ENCODE peak calls at places on chromosomes 13 and 19, in nine cellular contexts. V, U, N, E, L, T, H, J and R are unnamed samples.

GRCh38 chr13:35478384-35479222 is 2.1 kb upstream of the MAB21L1 start:
- DNase-seq in E (peak), V (no peak), T (no peak), J (peak), U (peak), L (no peak), H (peak), N (no peak), R (peak)

GRCh38 chr13:95643814-95644598 is 500 bp downstream of the DZIP1 start:
- DNase-seq in L (peak), T (no peak), N (no peak), U (peak), H (peak), J (peak), V (peak), E (peak), R (no peak)

GRCh38 chr19:39301021-39301420 is 4.8 kb downstream of the IFNL1 start:
- DNase-seq in H (no peak), U (no peak), J (no peak), V (no peak), T (no peak), N (no peak), L (no peak), E (no peak), R (no peak)

GRCh38 chr13:45678282-45678681 is 23.8 kb upstream of the CBY2 start:
- DNase-seq in E (no peak), U (no peak), T (no peak), H (no peak), V (no peak), N (no peak), L (no peak), J (no peak), R (no peak)

GRCh38 chr13:20969182-20969581 is 66.6 kb upstream of the XPO4 start:
- DNase-seq in H (no peak), J (no peak), V (no peak), N (no peak), L (peak), T (no peak), E (no peak), U (no peak), R (no peak)

GRCh38 chr13:26062853-26063444 is 11.1 kb upstream of the SHISA2 start:
- DNase-seq in U (peak), E (no peak), J (peak), V (peak), N (peak), H (no peak), L (peak), T (peak), R (peak)

GRCh38 chr13:50715402-50716146 is 127.9 kb downstream of the DLEU7 start:
- DNase-seq in U (no peak), J (no peak), V (no peak), H (no peak), E (no peak), N (no peak), T (no peak), L (no peak), R (no peak)

GRCh38 chr13:41694902-41695301 is 237.6 kb downstream of the RGCC start:
- DNase-seq in V (peak), H (no peak), U (no peak), L (peak), N (peak), J (no peak), T (peak), E (no peak), R (no peak)

GRCh38 chr19:29785955-29786589 is 25.7 kb upstream of the CCNE1 start:
- DNase-seq in U (no peak), L (no peak), V (no peak), E (peak), H (no peak), N (peak), J (no peak), T (peak), R (peak)

GRCh38 chr19:1133471-1133929 is 29.7 kb downstream of the GPX4 start:
- DNase-seq in L (no peak), V (no peak), H (no peak), N (peak), U (no peak), T (peak), J (peak), E (peak), R (peak)

GRCh38 chr19:41821003-41821735 is 23.3 kb downstream of the LYPD4 start:
- DNase-seq in T (peak), H (peak), J (peak), E (peak), L (peak), U (peak), V (peak), N (peak), R (peak)

GRCh38 chr13:54029720-54030119 is 1001.1 kb downstream of the OLFM4 start:
- DNase-seq in T (no peak), J (no peak), L (no peak), V (no peak), H (no peak), U (no peak), E (no peak), N (no peak), R (no peak)

GRCh38 chr13:98348476-98348875 is 171.4 kb upstream of the RNF113B start:
- DNase-seq in J (no peak), E (no peak), H (no peak), T (no peak), N (no peak), V (no peak), U (no peak), L (no peak), R (no peak)

GRCh38 chr13:98350746-98351330 is 173.8 kb upstream of the RNF113B start:
- DNase-seq in H (no peak), V (no peak), U (no peak), J (no peak), E (no peak), L (no peak), N (no peak), T (no peak), R (no peak)

GRCh38 chr13:98352226-98352625 is 175.2 kb upstream of the RNF113B start:
- DNase-seq in E (no peak), N (no peak), L (no peak), T (no peak), V (no peak), U (no peak), H (peak), J (no peak), R (no peak)

GRCh38 chr13:98351636-98352035 is 174.6 kb upstream of the RNF113B start:
- DNase-seq in V (no peak), L (no peak), N (no peak), J (no peak), T (no peak), H (no peak), E (no peak), U (no peak), R (no peak)

GRCh38 chr13:98349731-98350305 is 172.7 kb upstream of the RNF113B start:
- DNase-seq in J (peak), H (peak), T (peak), V (peak), U (no peak), N (peak), E (peak), L (no peak), R (no peak)
- TF ChIP-seq CTCF in J (no peak), H (no peak), T (peak), V (peak), U (peak), N (no peak), E (peak), L (no peak), R (no peak)

GRCh38 chr19:2231621-2232221 is 4.4 kb downstream of the PLEKHJ1 start:
- DNase-seq in E (peak), L (no peak), N (peak), J (peak), T (peak), H (peak), V (no peak), U (peak), R (no peak)
- TF ChIP-seq CTCF in E (peak), L (no peak), N (peak), J (no peak), T (peak), H (no peak), V (no peak), U (peak), R (peak)

GRCh38 chr19:16384688-16385087 is 60.1 kb downstream of the KLF2 start:
- DNase-seq in E (no peak), V (no peak), H (no peak), N (no peak), T (no peak), J (no peak), U (no peak), L (no peak), R (no peak)

GRCh38 chr19:16385296-16385695 is 60.7 kb downstream of the KLF2 start:
- DNase-seq in E (no peak), H (no peak), L (no peak), N (no peak), T (no peak), V (no peak), U (no peak), J (no peak), R (no peak)

GRCh38 chr19:16382775-16383543 is 58.3 kb downstream of the KLF2 start:
- DNase-seq in U (peak), N (peak), L (peak), J (peak), V (peak), H (peak), E (peak), T (peak), R (peak)

GRCh38 chr19:16381756-16382401 is 57.3 kb downstream of the KLF2 start:
- DNase-seq in H (no peak), N (no peak), T (no peak), L (no peak), V (peak), U (no peak), E (no peak), J (no peak), R (no peak)

GRCh38 chr19:16383584-16384161 is 59.0 kb downstream of the KLF2 start:
- DNase-seq in T (no peak), H (no peak), J (no peak), V (no peak), N (no peak), U (no peak), L (peak), E (no peak), R (no peak)
- TF ChIP-seq CTCF in T (peak), H (peak), J (peak), V (no peak), N (no peak), U (no peak), L (no peak), E (no peak), R (no peak)

GRCh38 chr19:37893845-37894575 is 12.4 kb downstream of the WDR87 start:
- DNase-seq in H (no peak), L (no peak), U (no peak), V (no peak), T (no peak), E (no peak), N (peak), J (no peak), R (no peak)
- TF ChIP-seq CTCF in H (no peak), L (no peak), U (no peak), V (no peak), T (no peak), E (no peak), N (no peak), J (no peak), R (no peak)

DNA sequence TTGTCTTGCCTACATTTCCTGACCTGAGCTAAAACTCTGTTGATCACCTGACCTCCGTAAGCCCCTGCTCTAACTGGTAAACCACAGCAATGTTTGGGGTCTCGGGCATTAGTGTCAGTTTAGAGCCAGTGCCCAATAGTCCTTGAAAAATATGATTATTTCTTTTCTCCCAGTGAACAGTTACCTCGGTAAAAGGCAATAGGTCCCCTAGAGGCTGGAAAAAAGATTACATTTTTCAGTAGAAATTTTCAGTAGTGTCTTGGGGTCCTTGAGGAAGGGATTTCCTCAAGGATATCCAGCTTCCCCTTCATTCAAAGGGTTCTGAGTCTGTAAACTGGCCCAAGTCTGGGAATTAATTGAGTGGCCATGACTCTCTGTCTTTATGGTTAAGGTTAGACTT is 177.5 kb downstream of the SLC7A1 start:
- DNase-seq in J (no peak), T (no peak), H (no peak), V (no peak), U (no peak), N (no peak), E (no peak), L (no peak), R (no peak)
- TF ChIP-seq CTCF in J (peak), T (peak), H (peak), V (no peak), U (peak), N (peak), E (peak), L (no peak), R (no peak)

DNA sequence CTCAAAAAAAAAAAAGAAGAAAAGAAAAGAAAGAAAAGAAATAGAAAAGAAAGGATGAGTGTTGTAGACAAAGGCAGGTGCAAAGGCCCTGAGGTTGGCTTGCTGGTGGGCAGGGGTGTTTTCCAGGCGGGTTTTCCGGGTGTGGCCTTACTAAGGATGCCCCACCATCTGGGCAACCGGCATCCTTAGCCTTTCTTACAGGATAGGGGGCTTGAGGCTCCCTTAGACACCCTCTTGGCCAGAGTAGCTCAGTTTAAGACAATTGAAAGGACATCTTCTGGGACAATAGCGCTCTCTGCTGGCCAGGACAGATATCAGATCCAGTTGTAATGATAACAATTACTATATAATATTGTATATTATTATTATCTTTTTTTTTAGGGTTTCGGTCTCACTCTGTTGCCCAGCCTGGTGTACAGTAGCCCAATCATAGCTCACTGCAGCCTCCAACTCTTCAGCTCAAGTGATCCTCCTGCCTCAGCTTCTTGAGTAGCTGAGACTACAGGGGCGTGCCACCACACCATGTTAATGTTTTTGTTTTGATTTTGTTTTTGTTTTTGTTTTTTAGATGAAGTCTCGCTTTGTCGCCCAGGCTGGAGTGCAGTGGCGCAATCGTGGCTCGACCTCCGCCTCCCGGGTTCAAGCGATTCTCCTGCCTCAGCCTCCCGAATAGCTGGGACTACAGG is 1.4 kb upstream of the QTRT1 start:
- DNase-seq in T (peak), E (peak), J (peak), U (peak), V (peak), L (peak), H (peak), N (peak), R (peak)
- TF ChIP-seq CTCF in T (peak), E (peak), J (peak), U (peak), V (peak), L (peak), H (peak), N (peak), R (peak)

GRCh38 chr13:38417727-38418126 is 68.1 kb downstream of the UFM1 start:
- DNase-seq in T (peak), L (peak), H (no peak), V (no peak), J (peak), N (peak), E (peak), U (no peak), R (peak)
- TF ChIP-seq CTCF in T (peak), L (peak), H (peak), V (peak), J (peak), N (peak), E (peak), U (peak), R (peak)

DNA sequence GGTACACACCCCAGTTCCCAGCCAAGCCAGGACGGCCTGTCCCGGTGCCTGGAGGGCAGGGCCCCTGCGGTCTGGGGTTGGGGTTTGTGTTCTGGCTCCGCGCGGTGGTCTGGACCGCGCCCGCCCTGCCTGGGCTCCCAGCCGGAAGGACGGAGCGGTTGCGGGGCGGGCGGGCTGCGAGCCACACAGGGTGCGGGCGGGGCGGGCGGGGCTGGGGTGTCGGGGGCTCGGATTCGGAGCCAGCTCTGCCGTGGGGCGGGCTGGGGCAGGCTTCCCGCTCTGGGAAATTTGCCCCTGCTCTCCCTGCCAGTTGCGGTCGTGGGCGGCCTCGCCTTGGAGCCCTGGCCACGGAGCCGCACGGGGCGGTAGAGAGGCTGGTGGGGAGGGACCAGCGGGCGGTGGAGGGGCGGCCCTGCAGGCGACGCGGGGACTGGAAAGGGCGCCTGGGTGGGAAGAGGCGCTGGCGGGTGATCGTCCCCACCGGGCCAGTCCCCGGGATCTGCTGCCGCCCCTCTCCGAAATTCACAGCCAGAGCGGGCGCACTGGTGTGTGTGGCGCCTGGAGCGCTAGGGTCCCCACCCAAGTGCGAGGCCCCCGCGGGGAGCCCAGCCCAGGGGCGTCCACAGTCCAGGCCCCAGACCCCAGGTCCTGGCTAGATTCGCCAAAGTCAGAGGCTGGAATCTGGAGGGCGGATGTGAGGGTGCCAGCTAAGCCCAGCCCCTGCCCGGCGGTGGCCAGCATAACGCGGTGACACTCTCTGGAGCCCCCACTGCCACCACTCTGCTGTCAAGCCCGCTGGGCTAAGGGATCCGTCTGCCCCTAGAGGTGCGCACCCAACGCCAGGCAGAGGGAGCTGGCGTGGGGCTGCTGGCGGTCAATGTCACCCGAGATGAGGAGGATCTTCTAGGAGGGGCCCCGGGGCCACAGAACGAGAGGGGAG is 11.0 kb upstream of the ZNF492 start:
- DNase-seq in L (no peak), J (peak), N (no peak), T (no peak), H (no peak), E (no peak), U (no peak), V (no peak), R (no peak)
- TF ChIP-seq CTCF in L (no peak), J (no peak), N (no peak), T (no peak), H (no peak), E (no peak), U (no peak), V (peak), R (no peak)